ENCODE peak calls at places on chromosomes 5 and 9, in nine cellular contexts. M, K, Y, E, J, R, U, D and T are unnamed samples.

GRCh38 chr5:102554728-102555127 is 55.9 kb upstream of the SLCO6A1 start:
- DNase-seq in R (no peak), D (no peak), E (no peak), K (no peak), M (peak; percentile 71), Y (no peak), J (peak; percentile 38), U (no peak), T (no peak)

GRCh38 chr9:78940121-78940855 is 631.5 kb upstream of the TLE4 start:
- DNase-seq in M (no peak), R (no peak), E (no peak), Y (no peak), U (no peak), J (no peak), K (no peak), D (no peak), T (no peak)

GRCh38 chr5:1409386-1410110 is 35.7 kb downstream of the SLC6A3 start:
- DNase-seq in M (peak; percentile 75), R (peak; percentile 7), U (no peak), E (no peak), K (peak; percentile 14), Y (peak; percentile 38), D (peak; percentile 43), J (peak; percentile 45), T (no peak)

GRCh38 chr9:9752722-9753121 is 860.1 kb downstream of the PTPRD start:
- DNase-seq in D (no peak), J (no peak), U (no peak), R (no peak), K (no peak), M (peak; percentile 17), E (no peak), Y (no peak), T (no peak)

GRCh38 chr5:6804766-6805165 is 91.5 kb downstream of the TENT4A start:
- DNase-seq in K (no peak), R (no peak), U (no peak), E (no peak), Y (no peak), J (no peak), M (no peak), D (no peak), T (no peak)

GRCh38 chr5:14240366-14240765 is 97.2 kb downstream of the TRIO start:
- DNase-seq in J (no peak), Y (no peak), K (no peak), D (no peak), U (no peak), R (no peak), M (no peak), E (no peak), T (no peak)

GRCh38 chr5:101103874-101104273 is 200.8 kb upstream of the ST8SIA4 start:
- DNase-seq in Y (no peak), M (no peak), D (no peak), J (no peak), K (no peak), E (no peak), R (no peak), U (no peak), T (no peak)

GRCh38 chr5:33558489-33558888 is 117.7 kb downstream of the TARS1 start:
- DNase-seq in Y (no peak), U (no peak), D (no peak), E (no peak), R (no peak), M (peak; percentile 5), K (no peak), J (no peak), T (no peak)

GRCh38 chr5:5330723-5331530 is 91.5 kb upstream of the ICE1 start:
- DNase-seq in Y (no peak), J (no peak), K (no peak), D (no peak), M (no peak), E (no peak), R (no peak), U (no peak), T (no peak)

GRCh38 chr9:127963359-127964064 is 17.3 kb downstream of the EEIG1 start:
- DNase-seq in U (peak; percentile 12), M (no peak), E (no peak), Y (no peak), J (no peak), R (no peak), D (peak; percentile 91), K (no peak), T (peak; percentile 68)

GRCh38 chr5:102778478-102778877 is 23.4 kb downstream of the PAM start:
- DNase-seq in R (no peak), M (no peak), K (no peak), E (no peak), U (no peak), D (no peak), J (no peak), Y (no peak), T (no peak)

GRCh38 chr5:168793844-168794837 is 215.0 kb upstream of the PANK3 start:
- DNase-seq in M (no peak), Y (no peak), U (peak; percentile 21), R (no peak), J (no peak), K (no peak), D (no peak), E (no peak), T (no peak)

GRCh38 chr9:123657921-123658320 is 272.0 kb downstream of the DENND1A start:
- DNase-seq in M (no peak), R (no peak), J (no peak), K (no peak), U (no peak), Y (no peak), E (no peak), D (no peak), T (no peak)

GRCh38 chr5:38466444-38467189 is 89.8 kb downstream of the LIFR start:
- DNase-seq in E (no peak), D (no peak), U (peak; percentile 76), K (no peak), Y (no peak), J (no peak), R (peak; percentile 88), M (no peak), T (no peak)
- H3K4me1 ChIP-seq in E (peaks cover 8% of the 10 kb centered on the region), D (no peaks in the 10 kb centered on the region), U (peaks cover 71% of the 10 kb centered on the region), K (no peaks in the 10 kb centered on the region), Y (no peaks in the 10 kb centered on the region), J (peaks cover 30% of the 10 kb centered on the region), R (peaks cover 70% of the 10 kb centered on the region), M (peaks cover 5% of the 10 kb centered on the region), T (no peaks in the 10 kb centered on the region)

DNA sequence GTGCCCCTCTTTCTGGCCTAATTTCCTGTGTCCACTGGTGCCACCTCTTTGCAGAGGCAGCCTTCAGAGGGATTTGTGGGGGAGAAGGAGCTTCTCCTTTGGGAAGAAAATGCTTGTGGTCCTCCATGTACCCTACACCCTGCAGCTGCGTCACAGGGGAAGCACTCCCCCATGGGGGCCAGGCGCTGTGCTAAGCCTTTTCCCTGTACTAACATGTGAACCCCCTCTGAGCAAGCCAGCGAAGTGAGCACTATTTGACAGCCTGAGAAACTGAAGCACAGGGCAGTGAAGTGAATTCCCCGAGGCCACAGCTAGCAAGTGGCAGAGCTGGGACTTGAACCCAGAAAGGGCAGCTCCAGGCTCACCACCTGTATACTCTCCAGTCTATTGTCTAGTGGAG is 32.3 kb downstream of the ERGIC1 start:
- DNase-seq in K (no peak), U (no peak), D (no peak), M (no peak), Y (no peak), J (no peak), R (no peak), E (no peak), T (no peak)
- H3K4me1 ChIP-seq in K (no peaks in the 10 kb centered on the region), U (peaks cover 71% of the 10 kb centered on the region), D (peaks cover 14% of the 10 kb centered on the region), M (no peaks in the 10 kb centered on the region), Y (peaks cover 17% of the 10 kb centered on the region), J (no peaks in the 10 kb centered on the region), R (peaks cover 90% of the 10 kb centered on the region), E (peaks cover 48% of the 10 kb centered on the region), T (peaks cover 20% of the 10 kb centered on the region)

DNA sequence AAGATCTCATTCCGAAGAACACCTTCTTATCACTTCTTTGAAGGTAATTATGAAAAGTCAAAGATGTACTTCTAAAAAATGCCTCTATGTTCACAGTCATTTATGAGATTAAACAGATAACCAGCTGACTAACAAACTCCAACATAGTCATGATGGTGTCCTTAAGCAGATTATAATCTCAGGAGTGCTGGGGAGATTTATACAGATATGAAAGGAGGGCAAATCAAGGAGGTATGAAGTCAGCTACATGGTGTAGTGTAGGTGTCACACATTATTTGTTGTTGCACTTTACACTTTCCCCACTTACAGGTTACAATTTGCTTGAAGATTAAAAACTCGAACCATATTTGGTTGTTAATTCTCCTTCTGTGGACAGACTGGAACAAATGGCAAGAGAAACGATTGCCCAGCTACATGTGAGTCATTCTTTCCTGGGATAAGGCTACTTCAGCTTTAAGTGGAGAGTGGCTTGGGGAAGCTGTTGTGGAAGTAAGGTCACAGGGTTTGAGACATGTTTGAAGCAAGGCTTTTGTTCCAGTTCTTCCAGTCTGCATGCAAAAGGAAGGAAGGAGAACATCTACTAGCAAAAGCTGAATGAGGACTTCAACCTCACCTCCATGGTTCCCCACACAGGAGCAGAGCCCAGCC is 320.1 kb downstream of the ADGRV1 start:
- DNase-seq in J (no peak), D (no peak), U (peak; percentile 16), K (no peak), R (no peak), E (no peak), Y (no peak), M (no peak), T (no peak)
- H3K4me1 ChIP-seq in J (no peaks in the 10 kb centered on the region), D (no peaks in the 10 kb centered on the region), U (peaks cover 4% of the 10 kb centered on the region), K (no peaks in the 10 kb centered on the region), R (no peaks in the 10 kb centered on the region), E (peaks cover 12% of the 10 kb centered on the region), Y (peaks cover 7% of the 10 kb centered on the region), M (no peaks in the 10 kb centered on the region), T (peaks cover 4% of the 10 kb centered on the region)

GRCh38 chr9:134631881-134632280 is 9.7 kb upstream of the COL5A1 start:
- DNase-seq in K (no peak), M (no peak), J (no peak), R (no peak), Y (no peak), D (peak; percentile 22), E (peak; percentile 26), U (no peak), T (no peak)

GRCh38 chr9:134629586-134630392 is 11.8 kb upstream of the COL5A1 start:
- DNase-seq in K (no peak), E (peak; percentile 22), D (peak; percentile 46), Y (no peak), U (no peak), J (no peak), M (no peak), R (no peak), T (peak; percentile 43)

GRCh38 chr9:134629061-134629585 is 12.5 kb upstream of the COL5A1 start:
- DNase-seq in R (no peak), U (no peak), D (no peak), Y (no peak), M (no peak), J (no peak), K (no peak), E (peak; percentile 9), T (peak; percentile 39)

GRCh38 chr9:134630861-134631260 is 10.7 kb upstream of the COL5A1 start:
- DNase-seq in J (no peak), U (no peak), R (no peak), M (no peak), D (peak; percentile 3), K (no peak), E (peak; percentile 16), Y (no peak), T (peak; percentile 30)

DNA sequence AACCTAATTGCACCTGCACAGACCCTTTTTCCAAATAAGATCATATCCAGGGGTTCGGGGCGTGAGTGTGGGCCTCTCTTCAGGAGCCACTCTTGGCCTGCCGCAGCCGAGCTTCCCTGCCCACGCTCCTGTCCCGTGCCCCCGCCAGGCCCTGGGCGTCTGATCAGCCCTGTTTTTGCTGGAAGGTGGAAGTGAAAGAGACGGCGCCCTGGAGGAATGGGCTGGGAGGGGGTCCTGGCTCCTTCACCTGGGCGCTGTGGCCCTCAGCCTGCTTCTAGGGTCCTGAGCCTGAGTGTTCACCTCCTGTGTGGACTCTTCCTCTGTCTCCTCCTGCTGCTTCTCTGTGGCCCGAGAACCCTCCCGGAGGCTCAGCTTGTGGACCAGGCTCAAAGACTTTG is 11.2 kb upstream of the COL5A1 start:
- DNase-seq in E (peak; percentile 14), U (no peak), M (no peak), R (no peak), Y (no peak), D (no peak), J (no peak), K (no peak), T (no peak)
- H3K4me1 ChIP-seq in E (peaks cover 5% of the 10 kb centered on the region), U (no peaks in the 10 kb centered on the region), M (no peaks in the 10 kb centered on the region), R (no peaks in the 10 kb centered on the region), Y (no peaks in the 10 kb centered on the region), D (no peaks in the 10 kb centered on the region), J (no peaks in the 10 kb centered on the region), K (no peaks in the 10 kb centered on the region), T (no peaks in the 10 kb centered on the region)